ENCODE peak calls at places on chromosomes 2 and 18, in nine cellular contexts. O is HCT116, A is fibroblast of mammary gland, D is fibroblast of lung, V is cardiac muscle cell, L is heart left ventricle, U is astrocyte of the spinal cord, E is sigmoid colon, B is RWPE2. X is an unnamed sample.

GRCh38 chr2:120580709-120581108 is 155.0 kb upstream of the GLI2 start:
- DNase-seq in O (no peak), A (no peak), D (no peak), V (no peak), L (no peak), U (no peak), E (no peak), B (no peak), X (no peak)

GRCh38 chr2:10410716-10411437 is 37.2 kb downstream of the ODC1 start:
- DNase-seq in O (no peak), A (no peak), D (no peak), V (peak; percentile 45), L (no peak), U (no peak), E (no peak), B (no peak), X (no peak)

GRCh38 chr2:222817628-222818027 is 43.2 kb upstream of the ACSL3 start:
- DNase-seq in O (peak; percentile 13), A (no peak), D (no peak), V (no peak), L (no peak), U (no peak), E (no peak), B (no peak), X (no peak)

GRCh38 chr2:64212801-64213321 is 68.6 kb upstream of the PELI1 start:
- DNase-seq in O (no peak), A (peak; percentile 85), D (peak; percentile 97), V (peak; percentile 73), L (no peak), U (peak; percentile 91), E (no peak), B (no peak), X (peak; percentile 81)

GRCh38 chr18:35163736-35164532 is 76.9 kb upstream of the ZNF397 start:
- DNase-seq in O (no peak), A (no peak), D (no peak), V (no peak), L (no peak), U (no peak), E (no peak), B (no peak), X (no peak)

GRCh38 chr2:205712508-205712907 is 30.2 kb downstream of the NRP2 start:
- DNase-seq in O (no peak), A (peak; percentile 76), D (peak; percentile 92), V (peak; percentile 30), L (no peak), U (peak; percentile 82), E (no peak), B (no peak), X (peak; percentile 70)

GRCh38 chr2:138600732-138601437 is 99.3 kb downstream of the SPOPL start:
- DNase-seq in O (no peak), A (peak; percentile 21), D (peak; percentile 5), V (no peak), L (no peak), U (no peak), E (no peak), B (no peak), X (peak; percentile 13)

GRCh38 chr2:108908717-108909077 is 80.3 kb downstream of the EDAR start:
- DNase-seq in O (no peak), A (no peak), D (no peak), V (no peak), L (no peak), U (no peak), E (no peak), B (no peak), X (no peak)

GRCh38 chr2:147386284-147386683 is 458.5 kb upstream of the ACVR2A start:
- DNase-seq in O (no peak), A (peak; percentile 6), D (no peak), V (no peak), L (no peak), U (no peak), E (no peak), B (no peak), X (no peak)

DNA sequence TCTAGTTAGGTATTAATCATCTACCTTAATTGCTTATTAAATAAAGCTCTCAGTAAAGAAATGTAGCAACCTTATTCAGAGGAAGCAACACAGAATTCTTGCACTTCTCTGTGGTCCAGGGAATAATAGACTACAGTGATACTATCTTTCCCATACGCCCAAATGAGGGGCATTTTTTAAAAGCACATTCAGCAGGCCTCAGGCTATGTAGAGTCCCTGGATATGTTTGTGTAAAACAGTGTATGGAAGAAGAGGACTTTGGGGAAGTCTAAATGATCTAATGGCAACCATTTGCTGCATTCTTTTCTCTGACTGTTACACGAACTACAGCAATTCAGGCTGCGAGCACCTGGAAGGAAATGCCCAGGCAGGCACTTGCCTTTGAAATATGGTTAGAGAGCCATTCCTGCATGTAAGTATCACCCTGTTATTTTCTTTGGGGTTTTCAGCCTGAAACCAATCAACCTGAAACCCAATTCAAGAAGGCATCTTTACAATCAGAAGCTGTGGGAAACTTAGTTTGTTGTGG is 1814.7 kb upstream of the CELF4 start:
- DNase-seq in O (no peak), A (no peak), D (peak; percentile 2), V (no peak), L (no peak), U (no peak), E (no peak), B (no peak), X (no peak)
- H3K4me3 ChIP-seq in O (no peak overlapping the region), A (no peak overlapping the region), D (no peak overlapping the region), V (no peak overlapping the region), L (no peak overlapping the region), U (no peak overlapping the region), E (no peak overlapping the region), B (no peak overlapping the region), X (no peak overlapping the region)

GRCh38 chr2:174328309-174329156 is 6.2 kb upstream of the SP9 start:
- DNase-seq in O (no peak), A (no peak), D (no peak), V (no peak), L (no peak), U (no peak), E (no peak), B (no peak), X (no peak)
- H3K4me3 ChIP-seq in O (no peak overlapping the region), A (peak overlapping the region; percentile 7), D (no peak overlapping the region), V (peak overlapping the region; percentile 19), L (no peak overlapping the region), U (no peak overlapping the region), E (no peak overlapping the region), B (no peak overlapping the region), X (no peak overlapping the region)

DNA sequence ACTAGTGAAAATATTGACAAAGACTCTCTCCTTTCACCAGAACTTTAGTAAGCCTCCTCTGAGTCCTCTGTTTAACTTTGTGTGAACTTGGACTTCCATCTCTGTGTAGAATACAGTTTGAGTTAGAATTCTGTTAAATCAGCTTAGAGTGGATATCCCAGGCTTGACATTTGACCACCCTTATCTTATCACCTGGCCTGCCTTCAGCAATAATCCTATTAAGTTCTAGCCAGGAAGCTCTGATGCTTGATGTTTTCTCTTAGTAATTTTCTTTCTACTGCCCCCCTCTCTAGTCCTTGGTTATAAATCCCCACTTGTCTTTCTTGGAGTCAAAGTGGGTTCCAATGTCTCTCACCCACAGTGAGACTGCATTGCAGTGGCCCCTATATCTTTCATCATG is 702.7 kb upstream of the GCFC2 start:
- DNase-seq in O (no peak), A (no peak), D (no peak), V (no peak), L (no peak), U (no peak), E (no peak), B (no peak), X (no peak)
- H3K4me3 ChIP-seq in O (no peak overlapping the region), A (no peak overlapping the region), D (no peak overlapping the region), V (no peak overlapping the region), L (no peak overlapping the region), U (no peak overlapping the region), E (no peak overlapping the region), B (no peak overlapping the region), X (no peak overlapping the region)

DNA sequence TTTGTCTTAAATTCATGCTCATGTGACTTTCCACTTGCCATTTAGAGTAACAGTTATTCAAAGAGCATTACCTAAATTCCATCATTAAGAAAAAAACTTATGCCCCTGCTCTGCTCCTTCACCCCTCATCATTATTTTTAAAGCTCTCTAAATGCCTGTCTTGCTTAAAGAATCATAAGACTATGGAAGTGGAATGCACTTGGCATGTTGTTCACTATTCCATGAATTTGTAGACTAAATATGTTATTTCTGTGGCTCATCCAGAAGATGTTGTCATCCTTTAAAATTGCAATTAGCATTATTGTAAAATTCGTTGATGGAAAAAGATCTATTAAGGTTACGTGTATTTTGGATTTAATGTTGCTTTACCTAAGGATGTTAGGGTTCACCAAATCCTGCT is 61.8 kb downstream of the FMNL2 start:
- DNase-seq in O (no peak), A (no peak), D (peak; percentile 73), V (no peak), L (no peak), U (no peak), E (no peak), B (no peak), X (no peak)
- H3K4me3 ChIP-seq in O (no peak overlapping the region), A (no peak overlapping the region), D (no peak overlapping the region), V (no peak overlapping the region), L (no peak overlapping the region), U (no peak overlapping the region), E (no peak overlapping the region), B (no peak overlapping the region), X (no peak overlapping the region)

GRCh38 chr2:86790134-86790827 is 432 bp downstream of the CD8A start:
- DNase-seq in O (no peak), A (no peak), D (no peak), V (no peak), L (no peak), U (no peak), E (no peak), B (no peak), X (no peak)

GRCh38 chr2:86789687-86790133 is 1.0 kb downstream of the CD8A start:
- DNase-seq in O (no peak), A (no peak), D (no peak), V (no peak), L (no peak), U (no peak), E (no peak), B (no peak), X (no peak)

GRCh38 chr2:86788172-86788571 is 2.5 kb downstream of the CD8A start:
- DNase-seq in O (no peak), A (no peak), D (no peak), V (no peak), L (peak; percentile 69), U (no peak), E (no peak), B (no peak), X (no peak)

GRCh38 chr2:86787701-86788100 is 3.0 kb downstream of the CD8A start:
- DNase-seq in O (no peak), A (no peak), D (no peak), V (peak; percentile 28), L (peak; percentile 80), U (no peak), E (no peak), B (no peak), X (no peak)

GRCh38 chr2:86788881-86789686 is 1.6 kb downstream of the CD8A start:
- DNase-seq in O (no peak), A (peak; percentile 17), D (no peak), V (no peak), L (no peak), U (no peak), E (no peak), B (no peak), X (no peak)
- H3K4me3 ChIP-seq in O (no peak overlapping the region), A (no peak overlapping the region), D (no peak overlapping the region), V (no peak overlapping the region), L (peak overlapping the region; percentile 20), U (no peak overlapping the region), E (peak overlapping the region; percentile 14), B (no peak overlapping the region), X (no peak overlapping the region)

GRCh38 chr2:8380026-8380425 is 301.8 kb upstream of the ID2 start:
- DNase-seq in O (no peak), A (no peak), D (no peak), V (no peak), L (peak; percentile 68), U (no peak), E (no peak), B (no peak), X (no peak)
- H3K4me3 ChIP-seq in O (no peak overlapping the region), A (no peak overlapping the region), D (no peak overlapping the region), V (no peak overlapping the region), L (no peak overlapping the region), U (no peak overlapping the region), E (no peak overlapping the region), B (no peak overlapping the region), X (no peak overlapping the region)

X was measured in bronchial epithelial cell.